ENCODE peak calls at places on chromosomes 4 and X, in four cellular contexts. One of them, this sample, is unnamed.

GRCh38 chr4:60455380-60455779 is 744.7 kb upstream of the ADGRL3 start:
- DNase-seq in NCI-H1694 treated with DMSO at 0.1 percent for 48 hours: no peak
- DNase-seq in AML-193: no peak
- DNase-seq in kidney epithelial cell: no peak
- DNase-seq in this sample: no peak

GRCh38 chrX:2183193-2183725 is 317.5 kb downstream of the DHRSX start:
- DNase-seq in NCI-H1694 treated with DMSO at 0.1 percent for 48 hours: no peak
- DNase-seq in AML-193: no peak
- DNase-seq in kidney epithelial cell: no peak
- DNase-seq in this sample: no peak

GRCh38 chrX:9396930-9397329 is 67.9 kb upstream of the TBL1X start:
- DNase-seq in NCI-H1694 treated with DMSO at 0.1 percent for 48 hours: no peak
- DNase-seq in AML-193: no peak
- DNase-seq in kidney epithelial cell: peak; percentile 5
- DNase-seq in this sample: no peak

GRCh38 chrX:119880552-119881437 is 9.2 kb downstream of the NDUFA1 start:
- DNase-seq in NCI-H1694 treated with DMSO at 0.1 percent for 48 hours: peak; percentile 44
- DNase-seq in AML-193: peak; percentile 48
- DNase-seq in kidney epithelial cell: no peak
- DNase-seq in this sample: no peak

GRCh38 chr4:168524006-168524405 is 27.2 kb downstream of the PALLD start:
- DNase-seq in NCI-H1694 treated with DMSO at 0.1 percent for 48 hours: no peak
- DNase-seq in AML-193: no peak
- DNase-seq in kidney epithelial cell: peak; percentile 75
- DNase-seq in this sample: no peak

GRCh38 chr4:10298681-10299080 is 158.5 kb downstream of the ZNF518B start:
- DNase-seq in NCI-H1694 treated with DMSO at 0.1 percent for 48 hours: no peak
- DNase-seq in AML-193: no peak
- DNase-seq in kidney epithelial cell: no peak
- DNase-seq in this sample: no peak

GRCh38 chr4:77110707-77111106 is 34.9 kb upstream of the CCNI start:
- DNase-seq in NCI-H1694 treated with DMSO at 0.1 percent for 48 hours: no peak
- DNase-seq in AML-193: no peak
- DNase-seq in kidney epithelial cell: no peak
- DNase-seq in this sample: no peak

GRCh38 chr4:168615294-168615693 is 118.4 kb downstream of the PALLD start:
- DNase-seq in NCI-H1694 treated with DMSO at 0.1 percent for 48 hours: no peak
- DNase-seq in AML-193: no peak
- DNase-seq in kidney epithelial cell: no peak
- DNase-seq in this sample: no peak

GRCh38 chrX:105821471-105822081 is 763 bp upstream of the NRK start:
- DNase-seq in NCI-H1694 treated with DMSO at 0.1 percent for 48 hours: no peak
- DNase-seq in AML-193: no peak
- DNase-seq in kidney epithelial cell: peak; percentile 26
- DNase-seq in this sample: no peak

GRCh38 chrX:44667771-44668170 is 125.1 kb upstream of the FUNDC1 start:
- DNase-seq in NCI-H1694 treated with DMSO at 0.1 percent for 48 hours: peak; percentile 32
- DNase-seq in AML-193: no peak
- DNase-seq in kidney epithelial cell: no peak
- DNase-seq in this sample: no peak

GRCh38 chr4:9812530-9813340 is 31.3 kb downstream of the DRD5 start:
- DNase-seq in NCI-H1694 treated with DMSO at 0.1 percent for 48 hours: no peak
- DNase-seq in AML-193: peak; percentile 25
- DNase-seq in kidney epithelial cell: no peak
- DNase-seq in this sample: no peak

GRCh38 chrX:100512471-100512870 is 72.3 kb upstream of the TNMD start:
- DNase-seq in NCI-H1694 treated with DMSO at 0.1 percent for 48 hours: peak; percentile 17
- DNase-seq in AML-193: peak; percentile 4
- DNase-seq in kidney epithelial cell: no peak
- DNase-seq in this sample: no peak

GRCh38 chrX:54237014-54237413 is 54.0 kb upstream of the FAM120C start:
- DNase-seq in NCI-H1694 treated with DMSO at 0.1 percent for 48 hours: no peak
- DNase-seq in AML-193: no peak
- DNase-seq in kidney epithelial cell: no peak
- DNase-seq in this sample: no peak

GRCh38 chrX:18149454-18149853 is 71.2 kb downstream of the BEND2 start:
- DNase-seq in NCI-H1694 treated with DMSO at 0.1 percent for 48 hours: no peak
- DNase-seq in AML-193: no peak
- DNase-seq in kidney epithelial cell: no peak
- DNase-seq in this sample: no peak

GRCh38 chrX:68196939-68197791 is 236.1 kb downstream of the OPHN1 start:
- DNase-seq in NCI-H1694 treated with DMSO at 0.1 percent for 48 hours: peak; percentile 51
- DNase-seq in AML-193: peak; percentile 3
- DNase-seq in kidney epithelial cell: no peak
- DNase-seq in this sample: peak; percentile 35

GRCh38 chr4:151169223-151169622 is 69.8 kb downstream of the RPS3A start:
- DNase-seq in NCI-H1694 treated with DMSO at 0.1 percent for 48 hours: peak; percentile 93
- DNase-seq in AML-193: no peak
- DNase-seq in kidney epithelial cell: peak; percentile 67
- DNase-seq in this sample: no peak

GRCh38 chr4:111605111-111605510 is 540.1 kb upstream of the FAM241A start:
- DNase-seq in NCI-H1694 treated with DMSO at 0.1 percent for 48 hours: no peak
- DNase-seq in AML-193: no peak
- DNase-seq in kidney epithelial cell: no peak
- DNase-seq in this sample: no peak

GRCh38 chr4:992297-993110 is 700 bp downstream of the SLC26A1 start:
- DNase-seq in NCI-H1694 treated with DMSO at 0.1 percent for 48 hours: no peak
- DNase-seq in AML-193: no peak
- DNase-seq in kidney epithelial cell: no peak
- DNase-seq in this sample: no peak

GRCh38 chrX:124098089-124098488 is 136.6 kb downstream of the STAG2 start:
- DNase-seq in NCI-H1694 treated with DMSO at 0.1 percent for 48 hours: peak; percentile 54
- DNase-seq in AML-193: peak; percentile 49
- DNase-seq in kidney epithelial cell: no peak
- DNase-seq in this sample: no peak

GRCh38 chr4:37666625-37667071 is 19.5 kb downstream of the RELL1 start:
- DNase-seq in NCI-H1694 treated with DMSO at 0.1 percent for 48 hours: no peak
- DNase-seq in AML-193: peak; percentile 10
- DNase-seq in kidney epithelial cell: peak; percentile 96
- DNase-seq in this sample: no peak

GRCh38 chr4:9969526-9970398 is 51.5 kb downstream of the SLC2A9 start:
- DNase-seq in NCI-H1694 treated with DMSO at 0.1 percent for 48 hours: no peak
- DNase-seq in AML-193: no peak
- DNase-seq in kidney epithelial cell: no peak
- DNase-seq in this sample: no peak

GRCh38 chr4:183504064-183504929 is 561 bp upstream of the ING2 start:
- DNase-seq in NCI-H1694 treated with DMSO at 0.1 percent for 48 hours: peak; percentile 89
- DNase-seq in AML-193: peak; percentile 94
- DNase-seq in kidney epithelial cell: peak; percentile 86
- DNase-seq in this sample: peak; percentile 79

GRCh38 chrX:120213438-120214265 is 37.0 kb upstream of the ZBTB33 start:
- DNase-seq in NCI-H1694 treated with DMSO at 0.1 percent for 48 hours: peak; percentile 30
- DNase-seq in AML-193: peak; percentile 20
- DNase-seq in kidney epithelial cell: peak; percentile 1
- DNase-seq in this sample: no peak

GRCh38 chr4:179989975-179990374 is 2253.2 kb upstream of the TENM3 start:
- DNase-seq in NCI-H1694 treated with DMSO at 0.1 percent for 48 hours: no peak
- DNase-seq in AML-193: no peak
- DNase-seq in kidney epithelial cell: peak; percentile 80
- DNase-seq in this sample: peak; percentile 16

GRCh38 chr4:145840162-145840768 is 98.4 kb downstream of the ZNF827 start:
- DNase-seq in NCI-H1694 treated with DMSO at 0.1 percent for 48 hours: peak; percentile 48
- DNase-seq in AML-193: no peak
- DNase-seq in kidney epithelial cell: no peak
- DNase-seq in this sample: no peak

GRCh38 chr4:141416219-141416618 is 195.5 kb downstream of the ZNF330 start:
- DNase-seq in NCI-H1694 treated with DMSO at 0.1 percent for 48 hours: no peak
- DNase-seq in AML-193: no peak
- DNase-seq in kidney epithelial cell: no peak
- DNase-seq in this sample: no peak

GRCh38 chrX:118655561-118656246 is 71.7 kb upstream of the IL13RA1 start:
- DNase-seq in NCI-H1694 treated with DMSO at 0.1 percent for 48 hours: no peak
- DNase-seq in AML-193: no peak
- DNase-seq in kidney epithelial cell: peak; percentile 1
- DNase-seq in this sample: no peak

GRCh38 chr4:139609647-139610046 is 53.6 kb upstream of the SETD7 start:
- DNase-seq in NCI-H1694 treated with DMSO at 0.1 percent for 48 hours: no peak
- DNase-seq in AML-193: no peak
- DNase-seq in kidney epithelial cell: no peak
- DNase-seq in this sample: no peak

GRCh38 chr4:187606581-187606980 is 389.0 kb upstream of the ZFP42 start:
- DNase-seq in NCI-H1694 treated with DMSO at 0.1 percent for 48 hours: peak; percentile 17
- DNase-seq in AML-193: peak; percentile 2
- DNase-seq in kidney epithelial cell: no peak
- DNase-seq in this sample: no peak

GRCh38 chrX:56812515-56813105 is 83.6 kb downstream of the NBDY start:
- DNase-seq in NCI-H1694 treated with DMSO at 0.1 percent for 48 hours: no peak
- DNase-seq in AML-193: no peak
- DNase-seq in kidney epithelial cell: no peak
- DNase-seq in this sample: no peak

GRCh38 chr4:76640252-76640925 is 205.4 kb downstream of the SHROOM3 start:
- DNase-seq in NCI-H1694 treated with DMSO at 0.1 percent for 48 hours: no peak
- DNase-seq in AML-193: no peak
- DNase-seq in kidney epithelial cell: no peak
- DNase-seq in this sample: peak; percentile 74

This sample was measured in DMS79.